ENCODE peak calls at places on chromosomes 12 and 14, in eight cellular contexts. Y is psoas muscle, C is uterus, R is right lobe of liver, H is cardiac muscle cell, P is HCT116, M is thoracic aorta, D is left ventricle myocardium inferior. S is an unnamed sample. For H3K9me3 and H3K4me1, the result is how much of the 10 kb centered on the place peaks cover.

GRCh38 chr12:119729871-119730270 is 61.9 kb downstream of the PRKAB1 start:
- DNase-seq in Y (no peak), C (no peak), R (no peak), H (no peak), P (no peak), M (no peak), D (no peak), S (no peak)

GRCh38 chr12:21860534-21860933 is 80.7 kb downstream of the ABCC9 start:
- DNase-seq in Y (no peak), C (no peak), R (no peak), H (no peak), P (no peak), M (no peak), D (no peak), S (no peak)

GRCh38 chr12:116881325-116881866 is at the start of gene HRK:
- DNase-seq in Y (no peak), C (no peak), R (no peak), H (peak), P (no peak), M (no peak), D (no peak), S (no peak)

GRCh38 chr12:76820888-76821482 is 57.1 kb downstream of the ZDHHC17 start:
- DNase-seq in Y (no peak), C (no peak), R (no peak), H (peak), P (peak), M (no peak), D (no peak), S (no peak)

GRCh38 chr12:127636881-127637280 is 630.1 kb upstream of the TMEM132C start:
- DNase-seq in Y (no peak), C (no peak), R (no peak), H (no peak), P (no peak), M (no peak), D (no peak), S (no peak)

GRCh38 chr12:2644678-2645405 is 149.9 kb upstream of the FKBP4 start:
- DNase-seq in Y (no peak), C (no peak), R (no peak), H (no peak), P (no peak), M (no peak), D (no peak), S (no peak)

GRCh38 chr12:131699434-131699833 is 11.5 kb upstream of the SFSWAP start:
- DNase-seq in Y (no peak), C (no peak), R (no peak), H (no peak), P (no peak), M (no peak), D (no peak), S (no peak)

GRCh38 chr12:8819676-8819980 is 2.8 kb upstream of the A2ML1 start:
- DNase-seq in Y (no peak), C (no peak), R (no peak), H (peak), P (no peak), M (no peak), D (no peak), S (no peak)

GRCh38 chr12:76890407-76891143 is 11.8 kb upstream of the CSRP2 start:
- DNase-seq in Y (no peak), C (no peak), R (no peak), H (no peak), P (peak), M (no peak), D (no peak), S (no peak)

GRCh38 chr12:109726511-109727038 is 12.9 kb downstream of the FAM222A start:
- DNase-seq in Y (peak), C (no peak), R (no peak), H (no peak), P (no peak), M (no peak), D (no peak), S (no peak)

GRCh38 chr12:3658327-3659163 is 94.4 kb downstream of the CRACR2A start:
- DNase-seq in Y (no peak), C (no peak), R (no peak), H (peak), P (no peak), M (no peak), D (no peak), S (no peak)

GRCh38 chr12:46233418-46233817 is 35.4 kb downstream of the SLC38A1 start:
- DNase-seq in Y (no peak), C (no peak), R (no peak), H (no peak), P (no peak), M (no peak), D (no peak), S (no peak)

GRCh38 chr12:46049665-46050064 is 59.3 kb upstream of the SCAF11 start:
- DNase-seq in Y (no peak), C (no peak), R (no peak), H (peak), P (no peak), M (no peak), D (no peak), S (no peak)

GRCh38 chr14:32307881-32308582 is 21.1 kb upstream of the AKAP6 start:
- DNase-seq in Y (no peak), C (no peak), R (peak), H (no peak), P (no peak), M (no peak), D (no peak), S (no peak)

GRCh38 chr12:2900642-2901041 is 10.0 kb downstream of the TULP3 start:
- DNase-seq in Y (no peak), C (no peak), R (no peak), H (no peak), P (no peak), M (no peak), D (no peak), S (no peak)

GRCh38 chr12:57631566-57632368 is 1.2 kb downstream of the B4GALNT1 start:
- DNase-seq in Y (no peak), C (no peak), R (no peak), H (no peak), P (no peak), M (no peak), D (no peak), S (no peak)

GRCh38 chr14:99603471-99603933 is 505 bp downstream of the CCDC85C start:
- DNase-seq in Y (peak), C (peak), R (no peak), H (peak), P (no peak), M (no peak), D (no peak), S (no peak)

GRCh38 chr12:5796171-5797091 is 148.6 kb downstream of the ANO2 start:
- DNase-seq in Y (no peak), C (no peak), R (no peak), H (peak), P (no peak), M (no peak), D (peak), S (no peak)

GRCh38 chr12:20588057-20588456 is 107.1 kb upstream of the SLCO1C1 start:
- DNase-seq in Y (no peak), C (no peak), R (no peak), H (no peak), P (no peak), M (no peak), D (no peak), S (no peak)

GRCh38 chr14:30608533-30609006 is 13.5 kb upstream of the SCFD1 start:
- DNase-seq in Y (no peak), C (no peak), R (no peak), H (peak), P (no peak), M (no peak), D (no peak), S (peak)

GRCh38 chr12:83641789-83642188 is 955.1 kb downstream of the TMTC2 start:
- DNase-seq in Y (no peak), C (no peak), R (no peak), H (no peak), P (no peak), M (no peak), D (no peak), S (no peak)

GRCh38 chr12:13163868-13164267 is 32.7 kb upstream of the EMP1 start:
- DNase-seq in Y (no peak), C (no peak), R (no peak), H (no peak), P (no peak), M (no peak), D (no peak), S (no peak)

GRCh38 chr12:31813305-31813704 is 84.5 kb upstream of the AMN1 start:
- DNase-seq in Y (no peak), C (no peak), R (no peak), H (peak), P (no peak), M (no peak), D (no peak), S (no peak)

GRCh38 chr12:89345376-89345775 is 6.9 kb downstream of the DUSP6 start:
- DNase-seq in Y (no peak), C (no peak), R (no peak), H (no peak), P (no peak), M (no peak), D (no peak), S (no peak)

GRCh38 chr12:21893924-21894323 is 47.3 kb downstream of the ABCC9 start:
- DNase-seq in Y (no peak), C (no peak), R (peak), H (no peak), P (no peak), M (no peak), D (no peak), S (no peak)

GRCh38 chr12:481422-481821 is 21.7 kb downstream of the B4GALNT3 start:
- DNase-seq in Y (peak), C (peak), R (no peak), H (peak), P (no peak), M (peak), D (peak), S (peak)

GRCh38 chr12:16285586-16285985 is 8.1 kb upstream of the SLC15A5 start:
- DNase-seq in Y (no peak), C (no peak), R (no peak), H (peak), P (no peak), M (no peak), D (no peak), S (no peak)

GRCh38 chr14:59305231-59305630 is 116.8 kb downstream of the DAAM1 start:
- DNase-seq in Y (no peak), C (no peak), R (no peak), H (no peak), P (no peak), M (no peak), D (no peak), S (no peak)

GRCh38 chr12:52029686-52030085 is 21.6 kb upstream of the NR4A1 start:
- DNase-seq in Y (no peak), C (no peak), R (no peak), H (peak), P (no peak), M (no peak), D (no peak), S (peak)

GRCh38 chr14:83974647-83975163 is 1555.2 kb upstream of the FLRT2 start:
- DNase-seq in Y (no peak), C (no peak), R (no peak), H (no peak), P (no peak), M (no peak), D (no peak), S (no peak)

GRCh38 chr12:52139579-52140062 is 52.2 kb downstream of the KRT80 start:
- DNase-seq in Y (no peak), C (no peak), R (no peak), H (no peak), P (no peak), M (no peak), D (no peak), S (no peak)

GRCh38 chr12:58489394-58489793 is 430.9 kb downstream of the LRIG3 start:
- DNase-seq in Y (no peak), C (no peak), R (no peak), H (no peak), P (no peak), M (no peak), D (no peak), S (no peak)

GRCh38 chr12:108565976-108566375 is 3.6 kb downstream of the ISCU start:
- DNase-seq in Y (peak), C (peak), R (peak), H (peak), P (peak), M (no peak), D (peak), S (peak)

GRCh38 chr14:73250781-73251500 is 13.6 kb downstream of the PAPLN start:
- DNase-seq in Y (no peak), C (no peak), R (no peak), H (no peak), P (no peak), M (no peak), D (no peak), S (no peak)

GRCh38 chr14:32020882-32021281 is 56.2 kb upstream of the ARHGAP5 start:
- DNase-seq in Y (no peak), C (no peak), R (no peak), H (no peak), P (no peak), M (no peak), D (no peak), S (no peak)

GRCh38 chr14:95741051-95741490 is 27.1 kb upstream of the TCL1A start:
- DNase-seq in Y (no peak), C (no peak), R (no peak), H (no peak), P (peak), M (no peak), D (no peak), S (no peak)

GRCh38 chr12:54273981-54274380 is 5.9 kb downstream of the CBX5 start:
- DNase-seq in Y (no peak), C (no peak), R (no peak), H (no peak), P (no peak), M (no peak), D (no peak), S (no peak)

GRCh38 chr14:68785817-68786490 is 6.9 kb downstream of the ZFP36L1 start:
- DNase-seq in Y (no peak), C (no peak), R (peak), H (peak), P (no peak), M (no peak), D (no peak), S (no peak)

GRCh38 chr12:40586823-40587222 is 105.4 kb upstream of the CNTN1 start:
- DNase-seq in Y (no peak), C (no peak), R (no peak), H (no peak), P (no peak), M (no peak), D (no peak), S (no peak)

GRCh38 chr14:70339970-70340369 is 19.5 kb downstream of the COX16 start:
- DNase-seq in Y (no peak), C (no peak), R (no peak), H (no peak), P (no peak), M (no peak), D (no peak), S (no peak)

GRCh38 chr12:10562306-10562933 is 51.0 kb downstream of the MAGOHB start:
- DNase-seq in Y (no peak), C (no peak), R (no peak), H (peak), P (peak), M (no peak), D (no peak), S (no peak)
- TF ChIP-seq CTCF in Y (peak), C (peak), R (peak), H (peak), P (peak), M (peak), D (peak), S (peak)

DNA sequence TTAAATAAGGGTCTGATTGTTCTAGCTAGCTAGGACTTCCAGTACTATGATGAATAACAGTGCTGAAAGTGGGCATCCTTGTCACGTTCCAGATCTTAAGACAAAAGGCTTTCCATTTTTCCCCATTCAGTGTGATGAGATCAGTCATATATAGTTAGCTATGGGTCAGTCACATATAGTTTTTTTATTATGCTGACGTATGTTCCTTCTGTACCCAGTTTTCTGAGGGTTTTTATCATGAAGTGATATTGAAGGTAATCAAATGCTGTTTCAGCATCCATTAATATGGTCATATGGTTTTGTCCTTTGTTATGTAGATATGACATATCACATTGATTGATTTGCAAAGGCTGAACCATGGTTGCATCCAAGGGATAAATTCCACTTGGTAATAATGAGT is 800.1 kb upstream of the FBXO33 start:
- DNase-seq in Y (no peak), C (no peak), R (no peak), H (no peak), P (no peak), M (no peak), D (no peak), S (no peak)
- H3K9me3 ChIP-seq in Y (under half), C (under half), R (under half), H (under half), P (under half), M (under half), D (under half), S (under half)

DNA sequence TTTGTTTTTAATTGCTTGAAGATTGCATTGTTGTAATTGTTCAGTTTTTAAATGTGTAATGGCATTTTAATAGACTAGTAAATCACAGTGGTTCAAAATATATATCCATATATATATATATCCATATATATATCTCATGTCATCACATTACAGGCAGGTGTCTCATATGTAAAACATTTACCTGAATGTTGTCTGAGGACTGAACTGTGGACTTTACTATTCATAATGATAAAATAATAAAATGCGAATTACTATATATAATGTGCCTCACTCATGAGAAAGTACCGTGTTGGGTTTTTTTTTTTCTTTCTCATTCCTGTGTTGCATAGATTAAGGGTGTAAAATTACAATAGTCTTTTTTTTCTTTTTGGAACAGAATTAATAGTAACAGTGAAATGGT is 173.3 kb downstream of the CRADD start:
- DNase-seq in Y (no peak), C (no peak), R (no peak), H (no peak), P (no peak), M (no peak), D (no peak), S (no peak)
- H3K4me1 ChIP-seq in Y (under half), C (under half), R (under half), H (under half), P (under half), M (under half), D (under half), S (under half)

DNA sequence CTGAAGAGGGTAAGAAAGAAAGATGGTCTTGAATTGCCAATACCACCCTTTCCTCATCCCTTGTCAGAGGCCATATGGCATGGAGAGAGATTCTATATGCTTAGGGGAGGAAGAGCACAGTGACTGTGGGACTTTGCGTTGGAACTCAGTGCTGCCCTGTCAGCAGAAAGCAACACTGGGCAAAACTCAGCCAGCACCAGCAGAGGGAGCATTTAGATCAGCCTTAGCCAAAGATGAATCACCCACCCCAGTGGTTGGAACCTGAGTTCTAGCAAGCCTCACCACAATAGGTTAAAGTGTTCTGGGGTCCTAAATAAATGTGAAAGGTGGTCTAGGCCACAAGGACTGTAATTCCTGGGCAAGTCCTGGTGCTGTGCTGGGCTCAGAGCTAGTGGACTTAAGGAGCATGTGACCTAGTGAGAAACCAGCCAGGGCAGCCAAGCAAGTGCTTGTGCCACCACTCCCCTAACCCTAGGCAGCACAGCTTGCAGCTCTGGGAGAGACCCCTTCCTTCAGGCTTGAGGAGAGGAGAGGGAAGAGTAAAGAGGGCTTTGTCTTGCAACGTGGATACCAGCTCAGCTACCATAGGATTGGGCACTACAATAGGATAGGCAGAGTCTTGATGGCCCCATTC is 11.4 kb upstream of the BCAT1 start:
- DNase-seq in Y (no peak), C (no peak), R (no peak), H (peak), P (peak), M (no peak), D (no peak), S (no peak)
- TF ChIP-seq CTCF in Y (no peak), C (peak), R (peak), H (peak), P (peak), M (peak), D (peak), S (no peak)

GRCh38 chr14:36512585-36513003 is 7.4 kb downstream of the NKX2-1 start:
- DNase-seq in Y (no peak), C (no peak), R (no peak), H (no peak), P (no peak), M (no peak), D (no peak), S (no peak)

GRCh38 chr14:36513012-36513420 is 7.0 kb downstream of the NKX2-1 start:
- DNase-seq in Y (no peak), C (no peak), R (no peak), H (no peak), P (no peak), M (no peak), D (no peak), S (no peak)

GRCh38 chr14:36510874-36511273 is 9.2 kb downstream of the NKX2-1 start:
- DNase-seq in Y (no peak), C (no peak), R (no peak), H (no peak), P (no peak), M (no peak), D (no peak), S (no peak)

GRCh38 chr14:36513451-36514277 is 6.4 kb downstream of the NKX2-1 start:
- DNase-seq in Y (no peak), C (no peak), R (no peak), H (no peak), P (no peak), M (no peak), D (no peak), S (no peak)

DNA sequence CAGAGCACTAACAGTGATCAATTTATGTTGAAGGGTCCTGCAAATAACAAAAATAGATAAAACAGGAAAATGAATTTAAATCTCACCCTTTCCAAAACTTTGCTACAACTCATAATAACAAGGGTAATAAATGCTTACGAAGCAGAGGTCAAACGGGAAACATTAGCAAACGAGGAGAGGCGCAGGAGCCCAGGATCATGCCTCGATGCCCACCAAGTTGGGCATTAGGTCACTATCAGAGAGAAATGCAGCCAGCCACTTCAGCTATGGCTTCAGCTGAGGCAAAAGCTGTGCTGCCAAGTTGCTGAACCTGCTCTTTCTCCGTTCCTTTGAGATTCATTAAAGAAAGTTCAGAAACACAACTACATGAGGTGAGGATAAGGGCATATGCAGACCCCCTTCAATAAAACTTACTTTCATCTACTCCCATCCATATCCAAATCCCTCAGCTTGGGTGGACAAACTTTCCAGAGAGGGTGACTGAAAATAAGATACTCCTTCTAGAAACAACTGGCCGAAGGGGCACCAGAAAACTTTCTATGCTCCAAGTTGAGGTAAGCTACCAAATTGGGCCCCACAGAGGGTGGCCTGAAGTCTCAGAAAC is 7.9 kb downstream of the NKX2-1 start:
- DNase-seq in Y (no peak), C (no peak), R (no peak), H (no peak), P (no peak), M (no peak), D (no peak), S (no peak)
- H3K9me3 ChIP-seq in Y (under half), C (under half), R (under half), H (under half), P (under half), M (under half), D (under half), S (under half)